ENCODE peak calls at places on chromosome X, in nine cellular contexts. X is lung microvascular endothelial cell, H is lung, Z is SK-N-SH, L is GM19239, M is uterus, U is choroid plexus epithelial cell, D is brain microvascular endothelial cell, O is AG10803. K is an unnamed sample.

GRCh38 chrX:100798815-100799214 is 21.4 kb upstream of the CSTF2 start:
- DNase-seq in X (no peak), H (no peak), Z (no peak), L (no peak), M (no peak), U (no peak), D (no peak), O (no peak), K (no peak)

GRCh38 chrX:12241026-12241425 is 102.8 kb downstream of the FRMPD4 start:
- DNase-seq in X (no peak), H (no peak), Z (no peak), L (no peak), M (no peak), U (no peak), D (peak), O (no peak), K (no peak)

GRCh38 chrX:5681159-5681558 is 547.5 kb downstream of the NLGN4X start:
- DNase-seq in X (no peak), H (no peak), Z (peak), L (peak), M (no peak), U (no peak), D (no peak), O (peak), K (no peak)

GRCh38 chrX:24216037-24216436 is 66.5 kb downstream of the ZFX start:
- DNase-seq in X (no peak), H (no peak), Z (no peak), L (no peak), M (no peak), U (no peak), D (no peak), O (no peak), K (no peak)

GRCh38 chrX:39258331-39258730 is 457.1 kb downstream of the MID1IP1 start:
- DNase-seq in X (no peak), H (no peak), Z (no peak), L (no peak), M (no peak), U (peak), D (peak), O (peak), K (peak)

GRCh38 chrX:13253223-13253622 is 66.6 kb downstream of the ATXN3L start:
- DNase-seq in X (no peak), H (no peak), Z (no peak), L (no peak), M (no peak), U (no peak), D (no peak), O (no peak), K (no peak)

GRCh38 chrX:48045410-48046311 is 25.8 kb downstream of the ZNF630 start:
- DNase-seq in X (peak), H (peak), Z (no peak), L (no peak), M (peak), U (peak), D (peak), O (peak), K (peak)

GRCh38 chrX:37815366-37815765 is 32.0 kb downstream of the DYNLT3 start:
- DNase-seq in X (no peak), H (no peak), Z (no peak), L (no peak), M (no peak), U (no peak), D (no peak), O (no peak), K (no peak)

GRCh38 chrX:148771440-148771839 is 271.0 kb downstream of the AFF2 start:
- DNase-seq in X (no peak), H (no peak), Z (no peak), L (no peak), M (no peak), U (peak), D (no peak), O (no peak), K (no peak)

GRCh38 chrX:24153175-24153795 is 3.8 kb downstream of the ZFX start:
- DNase-seq in X (no peak), H (no peak), Z (no peak), L (no peak), M (no peak), U (peak), D (no peak), O (no peak), K (no peak)

GRCh38 chrX:144494069-144494468 is 610.2 kb downstream of the UBE2NL start:
- DNase-seq in X (no peak), H (no peak), Z (no peak), L (no peak), M (no peak), U (no peak), D (no peak), O (no peak), K (no peak)

GRCh38 chrX:65668362-65669310 is 1.2 kb downstream of the MSN start:
- DNase-seq in X (peak), H (peak), Z (peak), L (no peak), M (peak), U (peak), D (peak), O (peak), K (peak)

GRCh38 chrX:48083212-48083611 is 11.8 kb upstream of the ZNF630 start:
- DNase-seq in X (peak), H (peak), Z (peak), L (peak), M (peak), U (peak), D (peak), O (peak), K (peak)

GRCh38 chrX:10794203-10794630 is 173.8 kb upstream of the MID1 start:
- DNase-seq in X (no peak), H (no peak), Z (no peak), L (no peak), M (no peak), U (no peak), D (no peak), O (peak), K (no peak)

GRCh38 chrX:11628399-11628798 is 37.3 kb downstream of the ARHGAP6 start:
- DNase-seq in X (no peak), H (no peak), Z (no peak), L (no peak), M (no peak), U (no peak), D (no peak), O (no peak), K (no peak)

GRCh38 chrX:70117738-70118137 is 15.5 kb upstream of the IGBP1 start:
- DNase-seq in X (no peak), H (no peak), Z (no peak), L (no peak), M (no peak), U (no peak), D (no peak), O (no peak), K (no peak)

GRCh38 chrX:120406638-120407037 is 44.7 kb downstream of the ATP1B4 start:
- DNase-seq in X (no peak), H (no peak), Z (no peak), L (no peak), M (no peak), U (no peak), D (no peak), O (no peak), K (no peak)

GRCh38 chrX:2498781-2499302 is 1.9 kb downstream of the DHRSX start:
- DNase-seq in X (no peak), H (no peak), Z (no peak), L (no peak), M (no peak), U (peak), D (peak), O (peak), K (peak)

GRCh38 chrX:104335765-104336164 is 81.0 kb upstream of the ESX1 start:
- DNase-seq in X (no peak), H (no peak), Z (no peak), L (no peak), M (no peak), U (peak), D (peak), O (peak), K (no peak)

GRCh38 chrX:16278927-16279326 is 111.6 kb downstream of the MAGEB17 start:
- DNase-seq in X (no peak), H (no peak), Z (no peak), L (no peak), M (no peak), U (no peak), D (no peak), O (no peak), K (no peak)

GRCh38 chrX:9688833-9689232 is 76.8 kb downstream of the GPR143 start:
- DNase-seq in X (no peak), H (no peak), Z (no peak), L (no peak), M (no peak), U (no peak), D (no peak), O (no peak), K (no peak)

GRCh38 chrX:22090181-22090580 is 58.1 kb downstream of the PHEX start:
- DNase-seq in X (peak), H (no peak), Z (no peak), L (no peak), M (no peak), U (peak), D (peak), O (peak), K (no peak)

K was measured in MG63.